ENCODE peak calls at places on chromosomes 5 and 9, in five cellular contexts. V, F, R, Y and X are unnamed samples.

GRCh38 chr9:6660512-6660911 is 15.0 kb upstream of the GLDC start:
- DNase-seq in R (no peak), Y (no peak), F (no peak), V (no peak), X (no peak)

GRCh38 chr5:137858223-137858916 is 9.3 kb upstream of the MYOT start:
- DNase-seq in F (no peak), Y (peak), V (no peak), R (peak), X (no peak)

GRCh38 chr5:143141652-143142051 is 261.8 kb downstream of the NR3C1 start:
- DNase-seq in F (no peak), R (no peak), Y (no peak), V (no peak), X (no peak)

GRCh38 chr9:19200234-19200633 is 30.3 kb upstream of the DENND4C start:
- DNase-seq in F (no peak), V (no peak), R (no peak), Y (no peak), X (no peak)

GRCh38 chr5:1374030-1374679 is 29.3 kb upstream of the CLPTM1L start:
- DNase-seq in V (no peak), Y (no peak), R (no peak), F (no peak), X (no peak)

GRCh38 chr5:172630482-172630881 is 10.6 kb upstream of the NEURL1B start:
- DNase-seq in V (no peak), Y (no peak), F (no peak), R (no peak), X (no peak)

GRCh38 chr5:170049713-170050112 is 56.0 kb upstream of the FOXI1 start:
- DNase-seq in Y (no peak), V (no peak), R (no peak), F (no peak), X (no peak)

GRCh38 chr9:112119225-112120045 is 55.7 kb downstream of the SUSD1 start:
- DNase-seq in Y (no peak), R (no peak), F (no peak), V (no peak), X (no peak)

GRCh38 chr9:135971892-135972291 is 10.7 kb upstream of the UBAC1 start:
- DNase-seq in F (peak), Y (no peak), R (no peak), V (peak), X (no peak)

GRCh38 chr5:72523960-72524582 is 16.9 kb upstream of the ZNF366 start:
- DNase-seq in V (peak), R (peak), Y (peak), F (no peak), X (peak)

GRCh38 chr5:4017076-4017803 is 421.6 kb downstream of the IRX1 start:
- DNase-seq in V (no peak), R (no peak), Y (no peak), F (no peak), X (no peak)

GRCh38 chr9:40884072-40884901 is 244.2 kb downstream of the FOXD4L6 start:
- DNase-seq in R (no peak), F (peak), Y (no peak), V (no peak), X (no peak)

GRCh38 chr5:126681970-126682369 is 81.2 kb downstream of the PHAX start:
- DNase-seq in F (no peak), R (no peak), Y (no peak), V (no peak), X (no peak)

GRCh38 chr5:139481122-139481533 is 1.4 kb downstream of the STING1 start:
- DNase-seq in R (peak), F (peak), V (no peak), Y (no peak), X (no peak)

GRCh38 chr5:174306345-174307030 is 261.0 kb downstream of the NSG2 start:
- DNase-seq in R (no peak), Y (no peak), F (no peak), V (no peak), X (no peak)

GRCh38 chr9:2159521-2160417 is 144.6 kb downstream of the SMARCA2 start:
- DNase-seq in V (no peak), Y (peak), R (peak), F (no peak), X (no peak)

GRCh38 chr5:78204241-78204640 is 90.3 kb downstream of the AP3B1 start:
- DNase-seq in R (no peak), V (no peak), F (no peak), Y (no peak), X (no peak)

GRCh38 chr5:149271195-149271716 is 403 bp upstream of the AFAP1L1 start:
- DNase-seq in F (no peak), R (peak), V (no peak), Y (no peak), X (no peak)

DNA sequence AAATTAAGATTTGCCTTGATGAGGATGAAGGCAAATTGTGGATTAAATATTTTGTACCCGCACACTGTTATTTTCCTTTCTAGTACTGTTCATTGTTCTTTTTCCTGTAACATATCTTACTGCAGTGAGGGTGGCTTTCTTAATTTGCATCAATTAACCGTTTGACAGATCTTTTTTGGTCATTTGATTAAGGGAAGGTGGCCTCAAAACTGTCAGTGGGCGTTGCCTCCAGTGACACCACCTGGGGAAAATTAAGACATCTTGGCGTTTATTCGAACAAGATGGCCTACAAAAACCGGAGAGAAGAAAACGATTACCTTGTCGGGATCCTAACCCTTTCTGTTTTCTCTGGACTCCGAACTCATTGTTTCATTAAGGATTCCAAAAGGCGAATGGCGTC is 2.0 kb downstream of the BASP1 start:
- DNase-seq in R (no peak), V (no peak), F (no peak), Y (no peak), X (no peak)
- H3K4me3 ChIP-seq in R (peak), V (peak), F (no peak), Y (peak), X (peak)

GRCh38 chr9:129023908-129024233 is 4.3 kb downstream of the SH3GLB2 start:
- DNase-seq in Y (no peak), F (no peak), R (no peak), V (no peak), X (no peak)

GRCh38 chr9:129027685-129028191 is 393 bp downstream of the SH3GLB2 start:
- DNase-seq in V (no peak), F (peak), R (peak), Y (no peak), X (no peak)

GRCh38 chr9:129028192-129028966 is at the start of gene SH3GLB2:
- DNase-seq in R (peak), Y (peak), V (peak), F (peak), X (peak)

GRCh38 chr9:129027224-129027684 is 877 bp downstream of the SH3GLB2 start:
- DNase-seq in F (no peak), V (no peak), R (no peak), Y (no peak), X (no peak)

GRCh38 chr9:129026442-129027223 is 1.5 kb downstream of the SH3GLB2 start:
- DNase-seq in Y (no peak), V (peak), F (no peak), R (peak), X (no peak)
- H3K4me3 ChIP-seq in Y (no peak), V (no peak), F (peak), R (peak), X (peak)

GRCh38 chr9:131198316-131198715 is 72.9 kb downstream of the NUP214 start:
- DNase-seq in F (no peak), R (no peak), V (no peak), Y (no peak), X (no peak)
- H3K4me3 ChIP-seq in F (no peak), R (no peak), V (no peak), Y (no peak), X (no peak)

DNA sequence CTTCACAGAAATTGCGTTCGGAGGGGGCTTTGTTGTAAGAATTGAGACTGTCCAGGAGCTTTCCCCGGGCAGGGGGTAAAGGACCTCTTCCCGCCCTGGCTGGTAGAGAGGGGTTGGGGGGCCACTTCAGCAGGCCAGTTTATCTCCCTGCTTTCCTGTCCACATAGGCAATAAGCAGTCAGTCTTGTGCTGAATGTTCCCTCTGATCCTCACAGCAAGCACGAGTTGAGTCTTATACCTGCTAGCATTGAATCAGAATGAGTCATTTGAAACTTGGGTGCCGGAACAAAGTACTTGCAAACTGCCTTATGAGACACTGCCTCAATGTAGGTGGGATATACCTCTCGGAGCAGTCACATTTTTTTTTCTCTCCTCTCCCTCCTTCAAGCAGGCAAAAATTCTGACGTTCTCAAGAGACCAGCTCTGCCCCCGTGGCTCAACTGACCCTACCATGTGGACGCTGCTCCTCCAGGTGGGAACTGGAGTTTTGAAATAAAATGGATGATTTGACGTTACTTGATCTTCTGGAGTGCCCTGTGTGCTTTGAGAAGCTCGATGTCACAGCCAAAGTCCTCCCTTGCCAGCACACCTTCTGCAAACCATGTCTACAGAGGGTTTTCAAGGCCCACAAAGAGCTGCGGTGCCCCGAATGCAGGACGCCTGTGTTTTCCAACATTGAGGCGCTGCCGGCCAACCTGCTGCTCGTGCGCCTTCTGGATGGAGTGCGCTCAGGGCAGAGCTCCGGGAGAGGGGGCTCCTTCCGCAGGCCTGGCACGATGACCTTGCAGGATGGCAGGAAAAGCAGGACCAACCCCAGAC is 1.3 kb downstream of the SH3RF2 start:
- DNase-seq in R (no peak), V (peak), F (no peak), Y (no peak), X (no peak)
- H3K4me3 ChIP-seq in R (no peak), V (peak), F (no peak), Y (no peak), X (peak)

DNA sequence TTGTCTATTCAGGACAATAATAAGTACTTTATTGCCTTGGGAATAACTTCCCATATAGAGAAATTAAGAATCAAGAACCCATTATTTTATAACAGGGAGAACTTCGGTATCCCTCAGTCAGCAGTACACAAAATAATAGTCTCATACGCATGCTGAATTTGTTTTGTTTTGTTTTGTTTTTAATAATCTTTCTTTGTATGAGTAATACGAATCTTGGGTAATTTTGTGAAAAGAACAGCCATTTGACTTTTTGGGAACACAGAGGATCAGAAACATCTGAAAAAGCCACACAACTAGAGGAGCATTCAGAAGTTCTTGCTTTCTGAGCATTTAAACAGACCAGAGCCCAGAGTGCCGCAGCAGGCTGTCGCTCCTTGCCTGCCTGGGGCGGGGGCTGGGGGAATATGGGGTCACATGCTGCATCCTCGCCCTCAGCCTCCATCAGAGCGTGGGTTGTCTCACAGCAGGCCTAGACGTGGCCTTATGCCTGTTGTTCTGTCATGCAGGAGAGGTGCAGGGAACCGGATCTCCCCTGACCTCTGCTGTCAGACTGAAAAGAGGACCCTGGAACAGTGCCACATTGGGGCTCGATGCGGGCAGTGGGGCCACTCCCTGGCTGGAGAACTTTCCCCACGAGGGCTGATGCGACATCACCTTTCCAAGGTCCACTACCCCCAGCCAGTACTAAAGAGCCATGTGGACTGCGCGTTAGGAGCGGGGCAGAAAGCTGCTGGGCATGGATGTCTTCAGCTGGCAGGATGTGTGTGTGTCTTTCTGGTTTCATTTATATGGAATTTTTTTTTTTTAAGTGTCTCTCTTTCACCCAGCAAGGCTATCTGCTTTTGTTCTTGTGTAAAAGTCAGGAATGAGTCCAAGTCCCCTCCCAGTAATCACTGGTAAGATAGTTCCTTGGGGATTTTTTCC is 133.4 kb upstream of the OTULINL start:
- DNase-seq in Y (peak), V (peak), F (no peak), R (peak), X (no peak)
- H3K4me3 ChIP-seq in Y (no peak), V (no peak), F (no peak), R (no peak), X (no peak)